ENCODE peak calls at places on chromosomes 4 and X, in eight cellular contexts. U is RWPE1; H is T-helper 2 cell; A is A172; I is left ventricle myocardium superior; G is Kasumi-1; P is effector CD4-positive, alpha-beta T cell; T is EL. O is an unnamed sample.

GRCh38 chr4:177505171-177505615 is 63.0 kb upstream of the AGA start:
- DNase-seq in H (no peak), T (no peak), P (no peak), A (no peak), G (no peak), I (no peak), U (no peak), O (no peak)

GRCh38 chr4:154389142-154389541 is 102.5 kb downstream of the DCHS2 start:
- DNase-seq in I (no peak), G (no peak), H (no peak), A (no peak), P (no peak), T (no peak), U (no peak), O (no peak)

GRCh38 chrX:1589356-1590130 is 1.9 kb upstream of the AKAP17A start:
- DNase-seq in A (no peak), P (no peak), I (no peak), H (no peak), G (no peak), T (no peak), U (no peak), O (no peak)

GRCh38 chr4:35963969-35964515 is 280.3 kb downstream of the ARAP2 start:
- DNase-seq in T (no peak), A (peak; percentile 24), U (peak; percentile 4), P (no peak), G (no peak), H (no peak), I (no peak), O (no peak)

GRCh38 chrX:40511258-40511657 is 69.5 kb upstream of the ATP6AP2 start:
- DNase-seq in A (no peak), I (no peak), T (no peak), U (no peak), H (no peak), P (no peak), G (no peak), O (no peak)

GRCh38 chrX:150080497-150080896 is 142.2 kb upstream of the EOLA2 start:
- DNase-seq in H (no peak), P (no peak), G (no peak), A (no peak), I (no peak), U (no peak), T (peak; percentile 20), O (no peak)

GRCh38 chr4:170591076-170591475 is 501.3 kb upstream of the AADAT start:
- DNase-seq in U (no peak), G (no peak), T (no peak), P (no peak), I (no peak), H (no peak), A (no peak), O (no peak)

GRCh38 chr4:159765402-159765801 is 662.5 kb downstream of the RAPGEF2 start:
- DNase-seq in U (peak; percentile 1), H (no peak), I (no peak), G (no peak), A (peak; percentile 54), P (no peak), T (peak; percentile 37), O (no peak)

GRCh38 chrX:21837056-21837455 is 2.4 kb upstream of the MBTPS2 start:
- DNase-seq in U (no peak), T (no peak), P (no peak), H (no peak), I (no peak), A (no peak), G (no peak), O (no peak)

GRCh38 chr4:166198041-166198440 is 325.0 kb downstream of the TLL1 start:
- DNase-seq in G (no peak), A (peak; percentile 70), I (no peak), U (no peak), P (no peak), H (no peak), T (no peak), O (no peak)

O was measured in heart right ventricle.